ENCODE peak calls at places on chromosomes 6 and 20, in eight cellular contexts. A is cardiac fibroblast, O is mesendoderm, B is upper lobe of right lung, S is brain microvascular endothelial cell, N is astrocyte of the spinal cord, R is GM12878, V is AG04449. Z is an unnamed sample.

GRCh38 chr6:144036064-144036873 is 28.2 kb upstream of the PLAGL1 start:
- DNase-seq in A (peak; percentile 31), O (peak; percentile 22), B (peak; percentile 72), S (no peak), N (peak; percentile 30), R (no peak), V (no peak), Z (no peak)

GRCh38 chr20:43843965-43844660 is 70.5 kb upstream of the TOX2 start:
- DNase-seq in A (no peak), O (no peak), B (no peak), S (no peak), N (no peak), R (no peak), V (no peak), Z (peak; percentile 73)

GRCh38 chr6:593139-593906 is 63.6 kb downstream of the HUS1B start:
- DNase-seq in A (peak; percentile 75), O (peak; percentile 66), B (no peak), S (peak; percentile 46), N (peak; percentile 67), R (peak; percentile 13), V (peak; percentile 4), Z (no peak)

GRCh38 chr6:18139935-18140621 is 14.8 kb downstream of the TPMT start:
- DNase-seq in A (no peak), O (no peak), B (no peak), S (no peak), N (no peak), R (no peak), V (no peak), Z (no peak)

GRCh38 chr6:145028144-145028818 is 707.0 kb downstream of the EPM2A start:
- DNase-seq in A (peak; percentile 65), O (peak; percentile 77), B (no peak), S (peak; percentile 48), N (peak; percentile 51), R (no peak), V (no peak), Z (no peak)

GRCh38 chr20:42010090-42010489 is 391.9 kb upstream of the CHD6 start:
- DNase-seq in A (no peak), O (peak; percentile 2), B (no peak), S (no peak), N (no peak), R (no peak), V (no peak), Z (no peak)

GRCh38 chr20:12166053-12166717 is 248.5 kb downstream of the BTBD3 start:
- DNase-seq in A (peak; percentile 93), O (no peak), B (no peak), S (peak; percentile 70), N (peak; percentile 92), R (no peak), V (peak; percentile 68), Z (no peak)

GRCh38 chr6:142693446-142693845 is 251.5 kb downstream of the HIVEP2 start:
- DNase-seq in A (peak; percentile 86), O (no peak), B (no peak), S (peak; percentile 78), N (peak; percentile 79), R (no peak), V (no peak), Z (no peak)

GRCh38 chr6:40671338-40672050 is 84.3 kb upstream of the LRFN2 start:
- DNase-seq in A (no peak), O (no peak), B (no peak), S (no peak), N (no peak), R (no peak), V (no peak), Z (no peak)

GRCh38 chr6:93416575-93417420 is 2.6 kb downstream of the EPHA7 start:
- DNase-seq in A (peak; percentile 40), O (peak; percentile 67), B (no peak), S (no peak), N (peak; percentile 56), R (no peak), V (no peak), Z (no peak)

GRCh38 chr6:68343901-68344300 is 291.2 kb upstream of the ADGRB3 start:
- DNase-seq in A (peak; percentile 68), O (peak; percentile 88), B (no peak), S (peak; percentile 34), N (peak; percentile 44), R (no peak), V (no peak), Z (no peak)

GRCh38 chr6:130725551-130725950 is 101.7 kb upstream of the SMLR1 start:
- DNase-seq in A (no peak), O (no peak), B (no peak), S (no peak), N (no peak), R (no peak), V (no peak), Z (no peak)

GRCh38 chr6:18507018-18507415 is 119.9 kb downstream of the RNF144B start:
- DNase-seq in A (no peak), O (peak; percentile 44), B (no peak), S (no peak), N (no peak), R (no peak), V (no peak), Z (no peak)

GRCh38 chr20:62519826-62520225 is 44.0 kb upstream of the GATA5 start:
- DNase-seq in A (no peak), O (no peak), B (no peak), S (no peak), N (no peak), R (no peak), V (no peak), Z (no peak)
- H3K4me3 ChIP-seq in A (no peak overlapping the region), O (no peak overlapping the region), B (no peak overlapping the region), S (no peak overlapping the region), N (no peak overlapping the region), R (no peak overlapping the region), V (no peak overlapping the region), Z (no peak overlapping the region)

GRCh38 chr20:33443006-33443511 is 504 bp downstream of the SNTA1 start:
- DNase-seq in A (no peak), O (no peak), B (peak; percentile 75), S (no peak), N (no peak), R (no peak), V (no peak), Z (no peak)
- H3K4me3 ChIP-seq in A (peak overlapping the region; percentile 73), O (peak overlapping the region; percentile 53), B (peak overlapping the region; percentile 68), S (peak overlapping the region; percentile 72), N (peak overlapping the region; percentile 64), R (peak overlapping the region; percentile 77), V (peak overlapping the region; percentile 71), Z (peak overlapping the region; percentile 93)

GRCh38 chr6:15243994-15244604 is 1.8 kb upstream of the JARID2 start:
- DNase-seq in A (no peak), O (peak; percentile 85), B (no peak), S (no peak), N (no peak), R (no peak), V (no peak), Z (no peak)
- H3K4me3 ChIP-seq in A (peak overlapping the region; percentile 84), O (peak overlapping the region; percentile 54), B (peak overlapping the region; percentile 91), S (peak overlapping the region; percentile 91), N (peak overlapping the region; percentile 70), R (peak overlapping the region; percentile 73), V (peak overlapping the region; percentile 81), Z (peak overlapping the region; percentile 74)

GRCh38 chr6:158026054-158026900 is 44.6 kb downstream of the SYNJ2 start:
- DNase-seq in A (peak; percentile 99), O (peak; percentile 89), B (peak; percentile 81), S (peak; percentile 96), N (peak; percentile 99), R (no peak), V (peak; percentile 84), Z (no peak)

GRCh38 chr6:158028421-158028820 is 46.8 kb downstream of the SYNJ2 start:
- DNase-seq in A (no peak), O (no peak), B (peak; percentile 45), S (no peak), N (no peak), R (no peak), V (no peak), Z (no peak)

GRCh38 chr6:158027590-158028285 is 46.1 kb downstream of the SYNJ2 start:
- DNase-seq in A (no peak), O (peak; percentile 64), B (peak; percentile 57), S (no peak), N (no peak), R (no peak), V (no peak), Z (no peak)

GRCh38 chr6:158028876-158029275 is 47.2 kb downstream of the SYNJ2 start:
- DNase-seq in A (no peak), O (no peak), B (peak; percentile 39), S (no peak), N (no peak), R (no peak), V (no peak), Z (no peak)

DNA sequence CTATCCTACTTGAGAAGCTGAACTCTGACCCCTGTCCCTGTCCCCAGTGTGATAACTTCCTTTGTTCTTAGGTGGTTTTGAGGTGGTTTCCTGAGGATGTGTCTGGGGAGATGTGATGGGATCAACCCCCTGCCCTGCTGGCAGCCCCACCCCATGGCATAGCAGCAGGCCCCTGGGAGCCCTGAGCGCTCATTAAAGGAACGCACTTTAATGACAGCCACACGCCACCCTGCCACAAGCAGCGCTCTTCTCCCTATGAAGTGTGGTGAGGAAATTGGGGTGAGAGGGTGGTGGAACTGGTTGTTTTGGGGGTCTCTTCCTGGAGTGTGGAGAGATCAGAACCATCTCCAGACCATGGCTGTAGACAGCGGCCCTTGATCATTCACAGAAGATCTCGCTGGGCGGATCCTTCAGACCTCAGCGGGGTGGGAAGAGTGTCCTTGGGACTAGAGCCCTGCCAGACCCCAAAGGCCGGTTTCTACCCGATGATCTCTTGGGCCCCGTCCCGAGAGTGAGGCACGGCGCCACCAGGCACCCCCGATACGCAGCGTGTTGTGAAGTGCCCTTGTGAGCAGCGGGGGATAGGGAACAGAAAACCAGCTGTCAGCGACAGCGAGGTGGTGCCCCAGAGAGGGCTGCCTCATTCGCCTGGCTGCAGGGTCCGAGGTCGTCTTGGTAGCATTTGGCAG is 45.4 kb downstream of the SYNJ2 start:
- DNase-seq in A (no peak), O (no peak), B (no peak), S (no peak), N (no peak), R (no peak), V (no peak), Z (no peak)
- H3K4me3 ChIP-seq in A (no peak overlapping the region), O (no peak overlapping the region), B (peak overlapping the region; percentile 13), S (no peak overlapping the region), N (no peak overlapping the region), R (no peak overlapping the region), V (no peak overlapping the region), Z (no peak overlapping the region)

GRCh38 chr6:7723554-7723953 is 2.3 kb upstream of the BMP6 start:
- DNase-seq in A (no peak), O (peak; percentile 19), B (no peak), S (no peak), N (no peak), R (no peak), V (no peak), Z (no peak)
- H3K4me3 ChIP-seq in A (no peak overlapping the region), O (no peak overlapping the region), B (no peak overlapping the region), S (no peak overlapping the region), N (no peak overlapping the region), R (no peak overlapping the region), V (no peak overlapping the region), Z (no peak overlapping the region)

DNA sequence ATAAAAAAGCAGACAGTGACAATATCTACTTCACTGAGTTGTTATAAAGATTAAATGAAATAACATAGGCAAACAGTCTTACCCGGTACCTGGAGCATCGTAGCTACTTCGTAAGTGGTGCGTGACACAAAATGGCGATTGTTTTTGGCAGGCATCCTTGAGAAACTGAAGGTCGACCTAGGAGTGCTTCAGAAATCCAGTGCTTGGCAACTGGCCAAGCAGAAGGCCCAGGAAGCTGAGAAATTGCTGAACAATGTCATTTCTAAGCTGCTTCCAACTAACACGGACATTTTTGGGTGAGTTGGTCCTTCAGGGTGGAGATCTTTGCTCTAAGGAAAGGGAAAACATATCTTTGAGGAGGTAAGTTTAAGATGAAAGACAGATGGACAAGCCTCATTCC is 4.8 kb downstream of the BPIFA2 start:
- DNase-seq in A (peak; percentile 34), O (no peak), B (no peak), S (no peak), N (no peak), R (no peak), V (no peak), Z (peak; percentile 64)
- H3K4me3 ChIP-seq in A (no peak overlapping the region), O (no peak overlapping the region), B (no peak overlapping the region), S (no peak overlapping the region), N (no peak overlapping the region), R (no peak overlapping the region), V (no peak overlapping the region), Z (no peak overlapping the region)